ENCODE peak calls at places on chromosomes 5 and 9, in five cellular contexts. A is SJSA1, B is progenitor cell of endocrine pancreas, N is GM13977, D is astrocyte of the spinal cord. W is an unnamed sample.
A peak's percentile ranks its signal among the peaks of the same experiment; 100 is the strongest.

GRCh38 chr9:22416692-22417060 is 29.9 kb upstream of the DMRTA1 start:
- DNase-seq in A (no peak), N (no peak), B (no peak), D (peak; percentile 15), W (no peak)

GRCh38 chr9:83473488-83473971 is 64.7 kb downstream of the FRMD3 start:
- DNase-seq in D (peak; percentile 61), N (peak; percentile 12), A (peak; percentile 39), B (no peak), W (no peak)

GRCh38 chr9:69645488-69645887 is 26.7 kb downstream of the APBA1 start:
- DNase-seq in B (no peak), D (no peak), A (no peak), N (no peak), W (no peak)

GRCh38 chr5:178505639-178506407 is 84.4 kb downstream of the COL23A1 start:
- DNase-seq in D (no peak), N (no peak), A (no peak), B (no peak), W (no peak)

GRCh38 chr5:53738105-53738504 is 177.7 kb downstream of the NDUFS4 start:
- DNase-seq in N (no peak), A (no peak), D (no peak), B (no peak), W (no peak)

GRCh38 chr9:112378441-112379176 is 1.3 kb upstream of the HSDL2 start:
- DNase-seq in D (no peak), A (peak; percentile 28), B (no peak), N (no peak), W (no peak)

GRCh38 chr9:134661791-134662142 is 20.2 kb downstream of the COL5A1 start:
- DNase-seq in N (no peak), B (no peak), D (no peak), A (no peak), W (no peak)

GRCh38 chr9:20658677-20659473 is 25.2 kb upstream of the FOCAD start:
- DNase-seq in N (no peak), B (no peak), D (peak; percentile 5), A (no peak), W (no peak)

GRCh38 chr5:27328480-27328879 is 290.1 kb upstream of the CDH9 start:
- DNase-seq in D (peak; percentile 84), A (peak; percentile 0), N (no peak), B (no peak), W (no peak)

GRCh38 chr9:116232425-116233159 is 79.0 kb downstream of the PAPPA start:
- DNase-seq in D (peak; percentile 19), N (no peak), B (no peak), A (peak; percentile 16), W (no peak)

GRCh38 chr9:113807173-113808061 is 68.7 kb upstream of the ZNF618 start:
- DNase-seq in N (peak; percentile 71), D (peak; percentile 57), A (peak; percentile 39), B (peak; percentile 23), W (peak; percentile 66)

GRCh38 chr5:131413605-131414559 is 150.0 kb downstream of the CDC42SE2 start:
- DNase-seq in A (no peak), D (no peak), B (no peak), N (peak; percentile 21), W (peak; percentile 25)

GRCh38 chr5:96207420-96207819 is 225.6 kb downstream of the PCSK1 start:
- DNase-seq in N (no peak), A (no peak), B (no peak), D (no peak), W (no peak)